ENCODE peak calls at places on chromosomes 7 and 10, in four cellular contexts. H, C, T and W are unnamed samples.

GRCh38 chr10:131561897-131562296 is 250.4 kb upstream of the TCERG1L start:
- DNase-seq in C (peak), H (no peak), T (no peak), W (no peak)

GRCh38 chr7:134212576-134213546 is 85.7 kb downstream of the LRGUK start:
- DNase-seq in C (no peak), T (no peak), H (peak), W (no peak)

GRCh38 chr7:85090138-85090537 is 96.7 kb downstream of the SEMA3D start:
- DNase-seq in T (no peak), H (no peak), C (no peak), W (no peak)

GRCh38 chr10:91357497-91357896 is 52.6 kb upstream of the HECTD2 start:
- DNase-seq in T (no peak), C (no peak), H (no peak), W (no peak)

GRCh38 chr10:33337335-33337854 is 2.9 kb upstream of the NRP1 start:
- DNase-seq in C (no peak), H (no peak), T (no peak), W (peak)

GRCh38 chr7:106772655-106773108 is 92.4 kb upstream of the PIK3CG start:
- DNase-seq in C (no peak), T (no peak), H (no peak), W (peak)

GRCh38 chr7:30510124-30511074 is 5.8 kb upstream of the GGCT start:
- DNase-seq in C (no peak), H (peak), T (peak), W (peak)

GRCh38 chr10:74586088-74586585 is 240.3 kb upstream of the KAT6B start:
- DNase-seq in T (peak), H (no peak), C (no peak), W (peak)

GRCh38 chr10:106557053-106557452 is 607.5 kb downstream of the SORCS1 start:
- DNase-seq in T (no peak), C (no peak), H (no peak), W (no peak)

GRCh38 chr7:101093907-101094306 is 8.6 kb downstream of the TRIM56 start:
- DNase-seq in C (no peak), H (no peak), T (no peak), W (peak)

GRCh38 chr7:17560516-17560915 is 262.1 kb downstream of the AHR start:
- DNase-seq in C (no peak), H (no peak), T (no peak), W (peak)

GRCh38 chr7:147775564-147775963 is 815.0 kb upstream of the C7orf33 start:
- DNase-seq in T (no peak), C (no peak), H (no peak), W (no peak)

GRCh38 chr7:28442540-28443420 is 30.5 kb downstream of the CREB5 start:
- DNase-seq in C (no peak), T (no peak), H (no peak), W (peak)